ENCODE peak calls at places on chromosomes 2 and 18, in six cellular contexts. One of them, this sample, is unnamed.

GRCh38 chr2:222049946-222050345 is 248.9 kb downstream of the PAX3 start:
- DNase-seq in IMR-90: peak; percentile 23
- DNase-seq in aorta: no peak
- DNase-seq in SK-N-SH: no peak
- DNase-seq in neuronal stem cell: no peak
- DNase-seq in CD4-positive, alpha-beta memory T cell: no peak
- DNase-seq in this sample: no peak

GRCh38 chr18:525066-525797 is 24.7 kb upstream of the COLEC12 start:
- DNase-seq in IMR-90: peak; percentile 81
- DNase-seq in aorta: no peak
- DNase-seq in SK-N-SH: no peak
- DNase-seq in neuronal stem cell: no peak
- DNase-seq in CD4-positive, alpha-beta memory T cell: no peak
- DNase-seq in this sample: no peak

GRCh38 chr2:227472265-227473018 is 486 bp downstream of the AGFG1 start:
- DNase-seq in IMR-90: no peak
- DNase-seq in aorta: peak; percentile 83
- DNase-seq in SK-N-SH: peak; percentile 88
- DNase-seq in neuronal stem cell: no peak
- DNase-seq in CD4-positive, alpha-beta memory T cell: peak; percentile 32
- DNase-seq in this sample: peak; percentile 82

GRCh38 chr2:229378386-229378785 is 107.3 kb upstream of the PID1 start:
- DNase-seq in IMR-90: no peak
- DNase-seq in aorta: no peak
- DNase-seq in SK-N-SH: no peak
- DNase-seq in neuronal stem cell: no peak
- DNase-seq in CD4-positive, alpha-beta memory T cell: no peak
- DNase-seq in this sample: no peak

GRCh38 chr2:147525724-147526489 is 318.9 kb upstream of the ACVR2A start:
- DNase-seq in IMR-90: no peak
- DNase-seq in aorta: no peak
- DNase-seq in SK-N-SH: no peak
- DNase-seq in neuronal stem cell: no peak
- DNase-seq in CD4-positive, alpha-beta memory T cell: peak; percentile 14
- DNase-seq in this sample: no peak

GRCh38 chr2:222673883-222674282 is 2.4 kb downstream of the MOGAT1 start:
- DNase-seq in IMR-90: no peak
- DNase-seq in aorta: no peak
- DNase-seq in SK-N-SH: no peak
- DNase-seq in neuronal stem cell: no peak
- DNase-seq in CD4-positive, alpha-beta memory T cell: no peak
- DNase-seq in this sample: no peak

GRCh38 chr18:23689031-23689615 is at the start of gene LAMA3:
- DNase-seq in IMR-90: peak; percentile 11
- DNase-seq in aorta: peak; percentile 87
- DNase-seq in SK-N-SH: peak; percentile 81
- DNase-seq in neuronal stem cell: peak; percentile 48
- DNase-seq in CD4-positive, alpha-beta memory T cell: peak; percentile 30
- DNase-seq in this sample: peak; percentile 92

GRCh38 chr2:186862869-186863709 is 14.1 kb upstream of the ZSWIM2 start:
- DNase-seq in IMR-90: peak; percentile 35
- DNase-seq in aorta: no peak
- DNase-seq in SK-N-SH: peak; percentile 34
- DNase-seq in neuronal stem cell: peak; percentile 32
- DNase-seq in CD4-positive, alpha-beta memory T cell: no peak
- DNase-seq in this sample: no peak

GRCh38 chr2:10237392-10238321 is 65.0 kb upstream of the HPCAL1 start:
- DNase-seq in IMR-90: no peak
- DNase-seq in aorta: peak; percentile 69
- DNase-seq in SK-N-SH: no peak
- DNase-seq in neuronal stem cell: no peak
- DNase-seq in CD4-positive, alpha-beta memory T cell: no peak
- DNase-seq in this sample: peak; percentile 53

GRCh38 chr2:47656715-47657600 is 126.0 kb upstream of the MSH6 start:
- DNase-seq in IMR-90: no peak
- DNase-seq in aorta: no peak
- DNase-seq in SK-N-SH: no peak
- DNase-seq in neuronal stem cell: no peak
- DNase-seq in CD4-positive, alpha-beta memory T cell: no peak
- DNase-seq in this sample: no peak

GRCh38 chr2:32591669-32592463 is 36.0 kb upstream of the TTC27 start:
- DNase-seq in IMR-90: peak; percentile 43
- DNase-seq in aorta: no peak
- DNase-seq in SK-N-SH: no peak
- DNase-seq in neuronal stem cell: no peak
- DNase-seq in CD4-positive, alpha-beta memory T cell: peak; percentile 33
- DNase-seq in this sample: no peak

GRCh38 chr2:150621800-150622199 is 134.3 kb upstream of the RND3 start:
- DNase-seq in IMR-90: peak; percentile 92
- DNase-seq in aorta: no peak
- DNase-seq in SK-N-SH: no peak
- DNase-seq in neuronal stem cell: no peak
- DNase-seq in CD4-positive, alpha-beta memory T cell: no peak
- DNase-seq in this sample: no peak

GRCh38 chr2:203510256-203510940 is 24.7 kb downstream of the RAPH1 start:
- DNase-seq in IMR-90: no peak
- DNase-seq in aorta: no peak
- DNase-seq in SK-N-SH: no peak
- DNase-seq in neuronal stem cell: no peak
- DNase-seq in CD4-positive, alpha-beta memory T cell: no peak
- DNase-seq in this sample: no peak

GRCh38 chr18:70332694-70333093 is 43.8 kb downstream of the SOCS6 start:
- DNase-seq in IMR-90: peak; percentile 57
- DNase-seq in aorta: no peak
- DNase-seq in SK-N-SH: no peak
- DNase-seq in neuronal stem cell: no peak
- DNase-seq in CD4-positive, alpha-beta memory T cell: no peak
- DNase-seq in this sample: no peak

GRCh38 chr2:42928692-42929576 is 136.6 kb upstream of the HAAO start:
- DNase-seq in IMR-90: peak; percentile 47
- DNase-seq in aorta: peak; percentile 72
- DNase-seq in SK-N-SH: peak; percentile 76
- DNase-seq in neuronal stem cell: peak; percentile 42
- DNase-seq in CD4-positive, alpha-beta memory T cell: no peak
- DNase-seq in this sample: peak; percentile 57

GRCh38 chr18:61635901-61636528 is 256.8 kb downstream of the RNF152 start:
- DNase-seq in IMR-90: peak; percentile 63
- DNase-seq in aorta: no peak
- DNase-seq in SK-N-SH: peak; percentile 66
- DNase-seq in neuronal stem cell: peak; percentile 59
- DNase-seq in CD4-positive, alpha-beta memory T cell: peak; percentile 30
- DNase-seq in this sample: peak; percentile 59

GRCh38 chr2:31270136-31270535 is 36.2 kb downstream of the EHD3 start:
- DNase-seq in IMR-90: peak; percentile 76
- DNase-seq in aorta: no peak
- DNase-seq in SK-N-SH: no peak
- DNase-seq in neuronal stem cell: no peak
- DNase-seq in CD4-positive, alpha-beta memory T cell: no peak
- DNase-seq in this sample: no peak

GRCh38 chr18:59139291-59139614 is 431 bp upstream of the SEC11C start:
- DNase-seq in IMR-90: peak; percentile 81
- DNase-seq in aorta: peak; percentile 95
- DNase-seq in SK-N-SH: peak; percentile 91
- DNase-seq in neuronal stem cell: peak; percentile 83
- DNase-seq in CD4-positive, alpha-beta memory T cell: peak; percentile 96
- DNase-seq in this sample: peak; percentile 95

GRCh38 chr2:157468931-157469708 is 25.2 kb upstream of the CYTIP start:
- DNase-seq in IMR-90: peak; percentile 71
- DNase-seq in aorta: no peak
- DNase-seq in SK-N-SH: no peak
- DNase-seq in neuronal stem cell: no peak
- DNase-seq in CD4-positive, alpha-beta memory T cell: peak; percentile 80
- DNase-seq in this sample: no peak

GRCh38 chr2:46335966-46336436 is 38.8 kb downstream of the EPAS1 start:
- DNase-seq in IMR-90: no peak
- DNase-seq in aorta: no peak
- DNase-seq in SK-N-SH: no peak
- DNase-seq in neuronal stem cell: no peak
- DNase-seq in CD4-positive, alpha-beta memory T cell: no peak
- DNase-seq in this sample: peak; percentile 67

GRCh38 chr18:61149786-61150185 is 183.4 kb upstream of the CDH20 start:
- DNase-seq in IMR-90: no peak
- DNase-seq in aorta: no peak
- DNase-seq in SK-N-SH: no peak
- DNase-seq in neuronal stem cell: no peak
- DNase-seq in CD4-positive, alpha-beta memory T cell: no peak
- DNase-seq in this sample: no peak

GRCh38 chr2:42274872-42275271 is 86.1 kb downstream of the COX7A2L start:
- DNase-seq in IMR-90: no peak
- DNase-seq in aorta: no peak
- DNase-seq in SK-N-SH: peak; percentile 41
- DNase-seq in neuronal stem cell: no peak
- DNase-seq in CD4-positive, alpha-beta memory T cell: no peak
- DNase-seq in this sample: no peak

GRCh38 chr18:76975577-76976110 is 153.3 kb downstream of the ZNF236 start:
- DNase-seq in IMR-90: no peak
- DNase-seq in aorta: no peak
- DNase-seq in SK-N-SH: no peak
- DNase-seq in neuronal stem cell: no peak
- DNase-seq in CD4-positive, alpha-beta memory T cell: no peak
- DNase-seq in this sample: peak; percentile 41

GRCh38 chr18:79413025-79413424 is 17.3 kb downstream of the NFATC1 start:
- DNase-seq in IMR-90: no peak
- DNase-seq in aorta: peak; percentile 62
- DNase-seq in SK-N-SH: no peak
- DNase-seq in neuronal stem cell: no peak
- DNase-seq in CD4-positive, alpha-beta memory T cell: no peak
- DNase-seq in this sample: no peak

GRCh38 chr2:232402518-232402917 is 4.1 kb upstream of the ALPG start:
- DNase-seq in IMR-90: no peak
- DNase-seq in aorta: no peak
- DNase-seq in SK-N-SH: no peak
- DNase-seq in neuronal stem cell: no peak
- DNase-seq in CD4-positive, alpha-beta memory T cell: no peak
- DNase-seq in this sample: peak; percentile 38

GRCh38 chr18:13623871-13624270 is 102.5 kb downstream of the FAM210A start:
- DNase-seq in IMR-90: no peak
- DNase-seq in aorta: no peak
- DNase-seq in SK-N-SH: no peak
- DNase-seq in neuronal stem cell: no peak
- DNase-seq in CD4-positive, alpha-beta memory T cell: no peak
- DNase-seq in this sample: no peak

GRCh38 chr18:13624563-13625237 is 101.7 kb downstream of the FAM210A start:
- DNase-seq in IMR-90: no peak
- DNase-seq in aorta: no peak
- DNase-seq in SK-N-SH: no peak
- DNase-seq in neuronal stem cell: no peak
- DNase-seq in CD4-positive, alpha-beta memory T cell: no peak
- DNase-seq in this sample: no peak

GRCh38 chr18:13622751-13623150 is 103.6 kb downstream of the FAM210A start:
- DNase-seq in IMR-90: no peak
- DNase-seq in aorta: no peak
- DNase-seq in SK-N-SH: no peak
- DNase-seq in neuronal stem cell: no peak
- DNase-seq in CD4-positive, alpha-beta memory T cell: no peak
- DNase-seq in this sample: no peak

GRCh38 chr18:13621886-13622619 is 104.3 kb downstream of the FAM210A start:
- DNase-seq in IMR-90: no peak
- DNase-seq in aorta: no peak
- DNase-seq in SK-N-SH: no peak
- DNase-seq in neuronal stem cell: no peak
- DNase-seq in CD4-positive, alpha-beta memory T cell: no peak
- DNase-seq in this sample: no peak

GRCh38 chr18:13623348-13623747 is 103.0 kb downstream of the FAM210A start:
- DNase-seq in IMR-90: no peak
- DNase-seq in aorta: no peak
- DNase-seq in SK-N-SH: no peak
- DNase-seq in neuronal stem cell: no peak
- DNase-seq in CD4-positive, alpha-beta memory T cell: no peak
- DNase-seq in this sample: no peak
- H3K27me3 ChIP-seq in IMR-90: peaks cover 14% of the 10 kb centered on the region
- H3K27me3 ChIP-seq in aorta: no peaks in the 10 kb centered on the region
- H3K27me3 ChIP-seq in SK-N-SH: no peaks in the 10 kb centered on the region
- H3K27me3 ChIP-seq in neuronal stem cell: no peaks in the 10 kb centered on the region
- H3K27me3 ChIP-seq in CD4-positive, alpha-beta memory T cell: no peaks in the 10 kb centered on the region
- H3K27me3 ChIP-seq in this sample: no peaks in the 10 kb centered on the region

DNA sequence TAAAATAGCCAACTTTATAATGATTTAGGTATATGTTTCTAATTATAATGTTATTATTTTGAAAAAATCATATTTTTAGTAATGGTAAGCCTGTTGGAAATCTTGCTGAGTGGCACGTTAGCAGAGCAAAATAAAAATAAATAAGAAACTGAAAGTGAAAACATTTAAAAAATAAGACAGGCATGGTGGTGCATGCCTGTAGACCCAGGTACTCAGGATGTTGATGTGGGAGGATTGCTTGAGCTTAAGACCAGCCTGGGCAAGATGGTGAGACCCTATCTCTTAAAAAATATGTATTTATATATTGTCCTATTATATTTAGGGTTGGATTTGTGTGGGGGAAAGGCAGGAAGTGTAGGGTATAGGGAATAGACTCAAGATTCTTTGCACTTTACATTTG is 15.8 kb upstream of the ANKRD12 start:
- DNase-seq in IMR-90: no peak
- DNase-seq in aorta: no peak
- DNase-seq in SK-N-SH: no peak
- DNase-seq in neuronal stem cell: no peak
- DNase-seq in CD4-positive, alpha-beta memory T cell: peak; percentile 47
- DNase-seq in this sample: no peak
- H3K4me1 ChIP-seq in IMR-90: peaks cover 11% of the 10 kb centered on the region
- H3K4me1 ChIP-seq in aorta: peaks cover 5% of the 10 kb centered on the region
- H3K4me1 ChIP-seq in SK-N-SH: peaks cover 27% of the 10 kb centered on the region
- H3K4me1 ChIP-seq in neuronal stem cell: no peaks in the 10 kb centered on the region
- H3K4me1 ChIP-seq in CD4-positive, alpha-beta memory T cell: peaks cover 85% of the 10 kb centered on the region
- H3K4me1 ChIP-seq in this sample: peaks cover 49% of the 10 kb centered on the region

DNA sequence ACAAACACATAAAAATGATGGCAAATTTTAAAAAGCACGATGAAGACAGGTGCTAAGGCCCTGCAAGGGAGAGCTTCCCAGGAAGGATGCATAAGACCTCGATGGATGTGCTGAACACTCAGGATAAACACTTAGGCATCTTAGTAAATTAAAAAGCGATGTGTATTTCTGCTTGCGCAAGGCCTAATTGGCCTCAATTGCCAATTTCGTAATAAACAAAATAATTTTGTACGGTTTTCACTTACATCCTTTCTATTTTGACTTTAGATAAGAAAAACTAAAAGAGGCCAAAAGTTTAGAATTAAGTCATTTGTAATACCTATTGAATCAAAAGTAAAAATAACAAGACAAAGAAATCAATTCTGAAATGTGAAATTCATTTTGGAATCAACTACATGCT is 189.1 kb downstream of the TCF4 start:
- DNase-seq in IMR-90: no peak
- DNase-seq in aorta: no peak
- DNase-seq in SK-N-SH: no peak
- DNase-seq in neuronal stem cell: no peak
- DNase-seq in CD4-positive, alpha-beta memory T cell: no peak
- DNase-seq in this sample: no peak
- H3K36me3 ChIP-seq in IMR-90: no peaks in the 10 kb centered on the region
- H3K36me3 ChIP-seq in aorta: no peaks in the 10 kb centered on the region
- H3K36me3 ChIP-seq in SK-N-SH: no peaks in the 10 kb centered on the region
- H3K36me3 ChIP-seq in neuronal stem cell: no peaks in the 10 kb centered on the region
- H3K36me3 ChIP-seq in CD4-positive, alpha-beta memory T cell: no peaks in the 10 kb centered on the region
- H3K36me3 ChIP-seq in this sample: no peaks in the 10 kb centered on the region

DNA sequence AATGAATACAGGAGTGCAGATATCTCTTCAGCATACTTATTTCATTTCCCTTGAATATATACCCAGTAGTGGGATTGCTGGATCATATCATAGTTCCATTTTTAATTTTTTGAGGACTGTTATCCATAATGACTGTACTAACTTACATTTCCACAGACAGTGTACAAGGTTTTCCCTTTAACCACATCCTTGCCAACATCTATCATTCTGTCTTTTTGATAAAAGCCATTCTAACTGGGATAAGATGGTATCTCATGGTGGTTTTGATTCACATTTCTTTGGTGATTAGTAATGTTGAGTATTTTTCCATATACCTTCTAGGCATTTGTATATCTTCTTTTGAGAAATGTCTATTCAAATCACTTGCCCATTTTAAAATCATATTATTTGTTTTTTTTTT is 325.2 kb downstream of the CYP26B1 start:
- DNase-seq in IMR-90: no peak
- DNase-seq in aorta: no peak
- DNase-seq in SK-N-SH: no peak
- DNase-seq in neuronal stem cell: no peak
- DNase-seq in CD4-positive, alpha-beta memory T cell: no peak
- DNase-seq in this sample: no peak
- H3K27me3 ChIP-seq in IMR-90: peaks cover 17% of the 10 kb centered on the region
- H3K27me3 ChIP-seq in aorta: no peaks in the 10 kb centered on the region
- H3K27me3 ChIP-seq in SK-N-SH: no peaks in the 10 kb centered on the region
- H3K27me3 ChIP-seq in neuronal stem cell: no peaks in the 10 kb centered on the region
- H3K27me3 ChIP-seq in CD4-positive, alpha-beta memory T cell: no peaks in the 10 kb centered on the region
- H3K27me3 ChIP-seq in this sample: no peaks in the 10 kb centered on the region

This sample was measured in upper lobe of right lung.